ENCODE peak calls at places on chromosomes 16 and 17, in four cellular contexts. H is stimulated activated CD4-positive, alpha-beta T cell treated with anti-CD3 and anti-CD28 coated beads, Interleukin-2, amount 100 ng/mL, for 48 hours; F is breast epithelium; K is fibroblast of mammary gland. O is an unnamed sample.

GRCh38 chr17:81094224-81094743 is 59.3 kb downstream of the BAIAP2 start:
- DNase-seq in H (no peak), F (no peak), K (no peak), O (no peak)

GRCh38 chr17:74760404-74761105 is 12.1 kb downstream of the NHERF1 start:
- DNase-seq in F (no peak), K (no peak), H (no peak), O (no peak)

GRCh38 chr16:86455116-86455515 is 55.2 kb upstream of the FOXF1 start:
- DNase-seq in H (no peak), K (peak), F (no peak), O (no peak)

GRCh38 chr16:17509194-17509593 is 38.4 kb upstream of the XYLT1 start:
- DNase-seq in H (no peak), F (no peak), K (no peak), O (no peak)

GRCh38 chr17:64399767-64400156 is 9.1 kb upstream of the PECAM1 start:
- DNase-seq in F (no peak), K (no peak), H (no peak), O (no peak)

GRCh38 chr17:65518256-65518655 is 43.2 kb downstream of the AXIN2 start:
- DNase-seq in F (no peak), H (no peak), K (peak), O (no peak)

GRCh38 chr17:34299918-34300600 is 14.5 kb downstream of the CCL11 start:
- DNase-seq in K (peak), F (no peak), H (no peak), O (no peak)

GRCh38 chr16:34802848-34803599 is 1343.6 kb downstream of the TP53TG3F start:
- DNase-seq in F (no peak), H (no peak), K (no peak), O (no peak)

GRCh38 chr17:1232786-1233185 is 37.5 kb upstream of the BHLHA9 start:
- DNase-seq in K (peak), F (no peak), H (no peak), O (no peak)

O was measured in activated T-cell treated with anti-CD3 and anti-CD28 coated beads for 24 hours.